ENCODE peak calls at places on chromosome 11, in eight cellular contexts. F is stomach, K is tibial nerve, B is Peyer's patch, R is iPS DF 6.9, O is GM23248, X is tibial artery, N is right lobe of liver. I is an unnamed sample.
A peak's percentile ranks its signal among the peaks of the same experiment; 100 is the strongest.

GRCh38 chr11:126359431-126360048 is 4.1 kb downstream of the ST3GAL4 start:
- DNase-seq in K (peak; percentile 85), B (no peak), N (peak; percentile 50), R (no peak), F (no peak), O (peak; percentile 86), X (peak; percentile 90), I (no peak)

GRCh38 chr11:122523841-122524531 is 131.5 kb upstream of the UBASH3B start:
- DNase-seq in R (peak; percentile 22), F (no peak), N (no peak), O (peak; percentile 46), B (no peak), K (no peak), X (no peak), I (no peak)

GRCh38 chr11:6631356-6631890 is 12.2 kb upstream of the TPP1 start:
- DNase-seq in O (no peak), F (no peak), B (no peak), N (no peak), R (no peak), X (peak; percentile 53), K (no peak), I (no peak)

GRCh38 chr11:117560786-117561530 is 233.3 kb downstream of the CEP164 start:
- DNase-seq in X (no peak), N (no peak), K (no peak), F (no peak), B (no peak), O (no peak), R (no peak), I (peak; percentile 38)

GRCh38 chr11:71454470-71455113 is 1.6 kb downstream of the NADSYN1 start:
- DNase-seq in F (no peak), B (peak; percentile 62), R (no peak), X (no peak), N (no peak), K (no peak), O (no peak), I (no peak)

GRCh38 chr11:108115495-108116140 is 5.7 kb upstream of the ACAT1 start:
- DNase-seq in N (peak; percentile 91), B (peak; percentile 72), F (peak; percentile 91), X (peak; percentile 95), K (peak; percentile 86), O (peak; percentile 83), R (no peak), I (peak; percentile 96)

GRCh38 chr11:17610402-17610894 is 63.4 kb downstream of the OTOG start:
- DNase-seq in N (no peak), B (no peak), R (no peak), K (no peak), O (no peak), F (no peak), X (no peak), I (no peak)

GRCh38 chr11:108494182-108494581 is 4.0 kb downstream of the POGLUT3 start:
- DNase-seq in R (no peak), F (no peak), O (no peak), N (no peak), X (no peak), K (no peak), B (no peak), I (no peak)

GRCh38 chr11:35714882-35715612 is 52.5 kb downstream of the TRIM44 start:
- DNase-seq in R (no peak), X (no peak), N (no peak), B (no peak), F (no peak), K (no peak), O (peak; percentile 78), I (no peak)

GRCh38 chr11:90434858-90435257 is 212.0 kb upstream of the CHORDC1 start:
- DNase-seq in N (peak; percentile 52), R (no peak), O (no peak), F (no peak), X (no peak), K (no peak), B (no peak), I (no peak)

GRCh38 chr11:117369521-117369920 is 41.9 kb downstream of the CEP164 start:
- DNase-seq in K (no peak), R (no peak), B (no peak), N (no peak), F (no peak), O (no peak), X (no peak), I (no peak)

GRCh38 chr11:87122852-87123251 is 85.1 kb downstream of the TMEM135 start:
- DNase-seq in K (no peak), O (no peak), B (no peak), R (no peak), X (no peak), F (no peak), N (no peak), I (no peak)

GRCh38 chr11:102276302-102277182 is 40.7 kb upstream of the BIRC3 start:
- DNase-seq in R (no peak), X (no peak), K (no peak), F (no peak), B (no peak), N (no peak), O (peak; percentile 54), I (no peak)

GRCh38 chr11:128604723-128605122 is 17.4 kb upstream of the ETS1 start:
- DNase-seq in B (no peak), X (no peak), O (no peak), R (no peak), K (no peak), F (no peak), N (no peak), I (no peak)

GRCh38 chr11:119722281-119722794 is 6.7 kb downstream of the NECTIN1 start:
- DNase-seq in F (peak; percentile 67), X (no peak), B (no peak), O (no peak), K (no peak), N (no peak), R (no peak), I (peak; percentile 79)

GRCh38 chr11:76598426-76598839 is 72.1 kb downstream of the LRRC32 start:
- DNase-seq in X (no peak), O (peak; percentile 76), R (no peak), B (peak; percentile 50), F (no peak), N (no peak), K (no peak), I (no peak)

GRCh38 chr11:118907051-118907748 is 18.5 kb downstream of the BCL9L start:
- DNase-seq in N (peak; percentile 90), B (peak; percentile 91), O (peak; percentile 84), X (peak; percentile 93), F (peak; percentile 92), K (peak; percentile 84), R (no peak), I (peak; percentile 89)

GRCh38 chr11:69320756-69321741 is 27.1 kb downstream of the MYEOV start:
- DNase-seq in N (peak; percentile 31), F (no peak), R (no peak), O (peak; percentile 47), B (peak; percentile 28), K (no peak), X (peak; percentile 52), I (no peak)

GRCh38 chr11:23765862-23766261 is 731.0 kb upstream of the LUZP2 start:
- DNase-seq in B (no peak), R (no peak), F (no peak), K (no peak), N (no peak), X (no peak), O (peak; percentile 70), I (no peak)

GRCh38 chr11:23772081-23772480 is 724.8 kb upstream of the LUZP2 start:
- DNase-seq in O (no peak), R (no peak), N (no peak), B (no peak), X (no peak), F (no peak), K (no peak), I (no peak)

GRCh38 chr11:23764285-23764684 is 732.6 kb upstream of the LUZP2 start:
- DNase-seq in K (no peak), R (no peak), B (no peak), F (no peak), N (no peak), X (no peak), O (no peak), I (no peak)

GRCh38 chr11:23769214-23769613 is 727.6 kb upstream of the LUZP2 start:
- DNase-seq in B (no peak), O (no peak), K (no peak), R (no peak), X (no peak), F (no peak), N (no peak), I (no peak)

GRCh38 chr11:23767576-23767975 is 729.3 kb upstream of the LUZP2 start:
- DNase-seq in R (no peak), X (no peak), N (no peak), B (no peak), F (no peak), O (no peak), K (no peak), I (no peak)
- H3K27me3 ChIP-seq in R (no peaks in the 10 kb centered on the region), X (no peaks in the 10 kb centered on the region), N (no peaks in the 10 kb centered on the region), B (no peaks in the 10 kb centered on the region), F (no peaks in the 10 kb centered on the region), O (no peaks in the 10 kb centered on the region), K (no peaks in the 10 kb centered on the region), I (no peaks in the 10 kb centered on the region)

GRCh38 chr11:132898676-132899075 is 633.6 kb downstream of the OPCML start:
- DNase-seq in X (no peak), F (no peak), N (no peak), K (no peak), O (no peak), B (no peak), R (no peak), I (no peak)
- H3K27me3 ChIP-seq in X (no peaks in the 10 kb centered on the region), F (no peaks in the 10 kb centered on the region), N (no peaks in the 10 kb centered on the region), K (no peaks in the 10 kb centered on the region), O (no peaks in the 10 kb centered on the region), B (no peaks in the 10 kb centered on the region), R (no peaks in the 10 kb centered on the region), I (no peaks in the 10 kb centered on the region)

DNA sequence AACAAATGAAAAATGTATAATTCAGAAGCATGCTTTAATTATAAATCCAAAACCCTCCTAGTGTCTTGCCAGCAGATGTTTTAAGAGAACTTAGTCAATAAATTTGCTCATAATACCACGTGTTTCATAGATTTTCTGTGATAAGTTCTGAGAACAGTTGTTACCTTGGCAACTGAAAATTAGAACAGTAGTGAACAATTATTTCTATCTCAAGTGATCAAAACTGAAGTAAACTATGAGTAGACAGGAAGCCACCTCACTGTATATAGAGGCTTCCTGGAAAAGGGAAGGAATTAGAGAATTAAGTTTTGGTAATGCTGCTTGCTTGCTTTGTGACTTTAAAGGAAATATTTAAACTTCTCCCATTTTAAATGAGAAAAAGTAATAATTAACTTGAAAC is 266.0 kb upstream of the ANO3 start:
- DNase-seq in X (no peak), B (no peak), N (no peak), O (no peak), K (no peak), F (no peak), R (no peak), I (no peak)
- H3K27me3 ChIP-seq in X (no peaks in the 10 kb centered on the region), B (no peaks in the 10 kb centered on the region), N (no peaks in the 10 kb centered on the region), O (no peaks in the 10 kb centered on the region), K (no peaks in the 10 kb centered on the region), F (no peaks in the 10 kb centered on the region), R (no peaks in the 10 kb centered on the region), I (no peaks in the 10 kb centered on the region)

DNA sequence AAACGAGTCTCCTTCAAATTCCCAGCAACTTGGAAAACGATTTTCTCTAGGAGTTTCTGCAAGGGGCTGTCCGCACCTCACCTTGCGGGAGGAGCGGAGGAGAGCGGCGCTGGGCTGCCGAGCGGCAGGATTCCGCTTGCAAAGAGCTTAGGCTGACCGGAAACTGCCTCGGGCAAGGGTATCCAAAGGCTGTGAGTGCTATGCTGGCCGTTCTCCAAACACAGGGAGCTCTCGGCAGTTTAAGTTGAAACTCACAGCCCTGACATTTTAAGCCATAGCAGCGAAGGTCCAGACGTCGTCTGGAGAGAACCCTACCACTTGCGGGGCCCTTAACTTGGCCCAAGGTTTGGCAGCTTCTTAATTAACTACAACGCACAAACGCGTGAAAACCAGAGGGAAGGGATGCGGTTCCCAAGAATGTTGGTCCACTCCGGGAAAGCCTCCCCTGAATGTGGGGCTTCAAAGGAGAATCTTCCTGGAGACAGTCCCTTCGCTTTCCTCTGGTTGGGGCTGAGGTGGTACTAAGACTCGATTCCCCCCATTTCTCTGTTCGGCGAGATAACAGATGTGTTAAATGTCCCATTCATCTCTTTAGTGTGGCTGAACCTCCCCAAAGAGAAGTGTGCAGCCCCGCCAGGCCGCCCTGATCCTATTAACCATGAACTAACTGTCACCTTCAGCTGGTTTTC is 1.1 kb upstream of the DBX1 start:
- DNase-seq in B (no peak), R (no peak), X (no peak), F (no peak), N (no peak), K (no peak), O (no peak), I (no peak)
- H3K27me3 ChIP-seq in B (peaks cover 74% of the 10 kb centered on the region), R (peaks cover 86% of the 10 kb centered on the region), X (peaks cover 99% of the 10 kb centered on the region), F (peaks cover 100% of the 10 kb centered on the region), N (peaks cover 13% of the 10 kb centered on the region), K (peaks cover 100% of the 10 kb centered on the region), O (peaks cover 94% of the 10 kb centered on the region), I (peaks cover 89% of the 10 kb centered on the region)